ENCODE peak calls at places on chromosome 4, in five cellular contexts. One of them, this sample, is unnamed.
A peak's percentile ranks its signal among the peaks of the same experiment; 100 is the strongest.

GRCh38 chr4:84681488-84682274 is 98.8 kb downstream of the CDS1 start:
- DNase-seq in astrocyte of the cerebellum: peak; percentile 76
- DNase-seq in stomach: no peak
- DNase-seq in uterus: no peak
- DNase-seq in AG09309: peak; percentile 45
- DNase-seq in this sample: peak; percentile 19

GRCh38 chr4:183409463-183409862 is 35.0 kb upstream of the CDKN2AIP start:
- DNase-seq in astrocyte of the cerebellum: no peak
- DNase-seq in AG09309: no peak
- DNase-seq in stomach: no peak
- DNase-seq in uterus: no peak
- DNase-seq in this sample: no peak

GRCh38 chr4:104490770-104491395 is 3.8 kb downstream of the CXXC4 start:
- DNase-seq in stomach: peak; percentile 65
- DNase-seq in uterus: peak; percentile 70
- DNase-seq in astrocyte of the cerebellum: no peak
- DNase-seq in AG09309: no peak
- DNase-seq in this sample: no peak

GRCh38 chr4:109424093-109424818 is 9.4 kb upstream of the SEC24B start:
- DNase-seq in uterus: no peak
- DNase-seq in astrocyte of the cerebellum: no peak
- DNase-seq in AG09309: no peak
- DNase-seq in stomach: no peak
- DNase-seq in this sample: no peak

GRCh38 chr4:73777612-73778011 is 37.2 kb downstream of the CXCL8 start:
- DNase-seq in stomach: no peak
- DNase-seq in AG09309: peak; percentile 1
- DNase-seq in astrocyte of the cerebellum: no peak
- DNase-seq in uterus: no peak
- DNase-seq in this sample: no peak

GRCh38 chr4:3321295-3321889 is 28.6 kb downstream of the RGS12 start:
- DNase-seq in astrocyte of the cerebellum: no peak
- DNase-seq in stomach: peak; percentile 23
- DNase-seq in AG09309: no peak
- DNase-seq in uterus: no peak
- DNase-seq in this sample: no peak

GRCh38 chr4:133150643-133151300 is 1.7 kb downstream of the PCDH10 start:
- DNase-seq in stomach: no peak
- DNase-seq in astrocyte of the cerebellum: no peak
- DNase-seq in uterus: peak; percentile 19
- DNase-seq in AG09309: no peak
- DNase-seq in this sample: no peak

GRCh38 chr4:54173281-54173912 is 55.7 kb upstream of the PDGFRA start:
- DNase-seq in stomach: no peak
- DNase-seq in astrocyte of the cerebellum: no peak
- DNase-seq in AG09309: no peak
- DNase-seq in uterus: no peak
- DNase-seq in this sample: no peak

GRCh38 chr4:26779674-26780073 is 81.0 kb upstream of the STIM2 start:
- DNase-seq in AG09309: no peak
- DNase-seq in stomach: no peak
- DNase-seq in uterus: no peak
- DNase-seq in astrocyte of the cerebellum: peak; percentile 36
- DNase-seq in this sample: peak; percentile 36

GRCh38 chr4:123352240-123352945 is 44.2 kb upstream of the SPRY1 start:
- DNase-seq in astrocyte of the cerebellum: peak; percentile 98
- DNase-seq in uterus: no peak
- DNase-seq in stomach: no peak
- DNase-seq in AG09309: no peak
- DNase-seq in this sample: peak; percentile 46

GRCh38 chr4:186900232-186900900 is 176.7 kb upstream of the FAT1 start:
- DNase-seq in astrocyte of the cerebellum: peak; percentile 27
- DNase-seq in AG09309: peak; percentile 45
- DNase-seq in uterus: no peak
- DNase-seq in stomach: no peak
- DNase-seq in this sample: no peak

GRCh38 chr4:84381759-84382158 is 117.3 kb downstream of the NKX6-1 start:
- DNase-seq in astrocyte of the cerebellum: no peak
- DNase-seq in uterus: no peak
- DNase-seq in AG09309: no peak
- DNase-seq in stomach: no peak
- DNase-seq in this sample: no peak

GRCh38 chr4:891747-892146 is 40.4 kb downstream of the GAK start:
- DNase-seq in stomach: no peak
- DNase-seq in AG09309: no peak
- DNase-seq in uterus: no peak
- DNase-seq in astrocyte of the cerebellum: no peak
- DNase-seq in this sample: no peak

GRCh38 chr4:38123555-38123954 is 163.4 kb downstream of the PTTG2 start:
- DNase-seq in uterus: no peak
- DNase-seq in AG09309: no peak
- DNase-seq in stomach: no peak
- DNase-seq in astrocyte of the cerebellum: no peak
- DNase-seq in this sample: no peak

GRCh38 chr4:111605111-111605510 is 540.1 kb upstream of the FAM241A start:
- DNase-seq in stomach: no peak
- DNase-seq in astrocyte of the cerebellum: no peak
- DNase-seq in uterus: no peak
- DNase-seq in AG09309: no peak
- DNase-seq in this sample: no peak

GRCh38 chr4:111601671-111602070 is 543.6 kb upstream of the FAM241A start:
- DNase-seq in uterus: no peak
- DNase-seq in stomach: no peak
- DNase-seq in astrocyte of the cerebellum: no peak
- DNase-seq in AG09309: no peak
- DNase-seq in this sample: no peak

GRCh38 chr4:111602848-111603247 is 542.4 kb upstream of the FAM241A start:
- DNase-seq in AG09309: no peak
- DNase-seq in stomach: no peak
- DNase-seq in uterus: no peak
- DNase-seq in astrocyte of the cerebellum: no peak
- DNase-seq in this sample: peak; percentile 7
- TF ChIP-seq CTCF in AG09309: peak; percentile 37
- TF ChIP-seq CTCF in stomach: no peak
- TF ChIP-seq CTCF in uterus: no peak
- TF ChIP-seq CTCF in astrocyte of the cerebellum: peak; percentile 26
- TF ChIP-seq CTCF in this sample: peak; percentile 43

GRCh38 chr4:126448093-126448820 is 1133.5 kb downstream of the FAT4 start:
- DNase-seq in AG09309: no peak
- DNase-seq in uterus: no peak
- DNase-seq in stomach: no peak
- DNase-seq in astrocyte of the cerebellum: no peak
- DNase-seq in this sample: no peak
- TF ChIP-seq CTCF in AG09309: no peak
- TF ChIP-seq CTCF in uterus: no peak
- TF ChIP-seq CTCF in stomach: no peak
- TF ChIP-seq CTCF in astrocyte of the cerebellum: no peak
- TF ChIP-seq CTCF in this sample: no peak

GRCh38 chr4:117898496-117898895 is 135.8 kb upstream of the NDST3 start:
- DNase-seq in AG09309: no peak
- DNase-seq in stomach: no peak
- DNase-seq in astrocyte of the cerebellum: peak; percentile 46
- DNase-seq in uterus: no peak
- DNase-seq in this sample: no peak
- TF ChIP-seq CTCF in AG09309: no peak
- TF ChIP-seq CTCF in stomach: no peak
- TF ChIP-seq CTCF in astrocyte of the cerebellum: no peak
- TF ChIP-seq CTCF in uterus: no peak
- TF ChIP-seq CTCF in this sample: no peak

GRCh38 chr4:181564616-181565015 is 678.6 kb upstream of the TENM3 start:
- DNase-seq in AG09309: no peak
- DNase-seq in uterus: no peak
- DNase-seq in astrocyte of the cerebellum: no peak
- DNase-seq in stomach: no peak
- DNase-seq in this sample: no peak
- TF ChIP-seq CTCF in AG09309: no peak
- TF ChIP-seq CTCF in uterus: no peak
- TF ChIP-seq CTCF in astrocyte of the cerebellum: no peak
- TF ChIP-seq CTCF in stomach: no peak
- TF ChIP-seq CTCF in this sample: no peak

GRCh38 chr4:24742773-24743676 is 52.3 kb upstream of the SOD3 start:
- DNase-seq in stomach: no peak
- DNase-seq in astrocyte of the cerebellum: no peak
- DNase-seq in AG09309: no peak
- DNase-seq in uterus: no peak
- DNase-seq in this sample: no peak
- TF ChIP-seq CTCF in stomach: no peak
- TF ChIP-seq CTCF in astrocyte of the cerebellum: no peak
- TF ChIP-seq CTCF in AG09309: no peak
- TF ChIP-seq CTCF in uterus: no peak
- TF ChIP-seq CTCF in this sample: no peak